ENCODE peak calls at places on chromosomes 11 and 22, in nine cellular contexts. One of them, this sample, is unnamed.

GRCh38 chr22:38513063-38513462 is 7.0 kb upstream of the DDX17 start:
- DNase-seq in cardiac muscle cell: no peak
- DNase-seq in endothelial cell: peak
- DNase-seq in spleen: peak
- DNase-seq in lower lobe of right lung: no peak
- DNase-seq in heart left ventricle: no peak
- DNase-seq in AG09319: no peak
- DNase-seq in chondrocyte: no peak
- DNase-seq in IMR-90: no peak
- DNase-seq in this sample: peak

GRCh38 chr11:65766535-65766934 is 14.2 kb downstream of the AP5B1 start:
- DNase-seq in cardiac muscle cell: peak
- DNase-seq in endothelial cell: no peak
- DNase-seq in spleen: no peak
- DNase-seq in lower lobe of right lung: no peak
- DNase-seq in heart left ventricle: no peak
- DNase-seq in AG09319: peak
- DNase-seq in chondrocyte: no peak
- DNase-seq in IMR-90: peak
- DNase-seq in this sample: no peak

GRCh38 chr22:49827307-49827852 is 293 bp downstream of the BRD1 start:
- DNase-seq in cardiac muscle cell: peak
- DNase-seq in endothelial cell: no peak
- DNase-seq in spleen: no peak
- DNase-seq in lower lobe of right lung: no peak
- DNase-seq in heart left ventricle: no peak
- DNase-seq in AG09319: no peak
- DNase-seq in chondrocyte: no peak
- DNase-seq in IMR-90: no peak
- DNase-seq in this sample: no peak

GRCh38 chr22:37482244-37482643 is 3.9 kb downstream of the MFNG start:
- DNase-seq in cardiac muscle cell: no peak
- DNase-seq in endothelial cell: no peak
- DNase-seq in spleen: peak
- DNase-seq in lower lobe of right lung: no peak
- DNase-seq in heart left ventricle: no peak
- DNase-seq in AG09319: no peak
- DNase-seq in chondrocyte: no peak
- DNase-seq in IMR-90: peak
- DNase-seq in this sample: no peak

GRCh38 chr11:74583024-74583624 is 9.3 kb upstream of the POLD3 start:
- DNase-seq in cardiac muscle cell: no peak
- DNase-seq in endothelial cell: no peak
- DNase-seq in spleen: no peak
- DNase-seq in lower lobe of right lung: no peak
- DNase-seq in heart left ventricle: no peak
- DNase-seq in AG09319: no peak
- DNase-seq in chondrocyte: no peak
- DNase-seq in IMR-90: no peak
- DNase-seq in this sample: no peak

GRCh38 chr11:10809373-10810199 is 860 bp upstream of the EIF4G2 start:
- DNase-seq in cardiac muscle cell: peak
- DNase-seq in endothelial cell: peak
- DNase-seq in spleen: peak
- DNase-seq in lower lobe of right lung: no peak
- DNase-seq in heart left ventricle: peak
- DNase-seq in AG09319: peak
- DNase-seq in chondrocyte: no peak
- DNase-seq in IMR-90: peak
- DNase-seq in this sample: peak

GRCh38 chr22:40743740-40744139 is 64.5 kb downstream of the MCHR1 start:
- DNase-seq in cardiac muscle cell: no peak
- DNase-seq in endothelial cell: no peak
- DNase-seq in spleen: no peak
- DNase-seq in lower lobe of right lung: no peak
- DNase-seq in heart left ventricle: no peak
- DNase-seq in AG09319: no peak
- DNase-seq in chondrocyte: no peak
- DNase-seq in IMR-90: no peak
- DNase-seq in this sample: no peak

GRCh38 chr11:110712643-110713468 is 619 bp upstream of the ARHGAP20 start:
- DNase-seq in cardiac muscle cell: peak
- DNase-seq in endothelial cell: peak
- DNase-seq in spleen: no peak
- DNase-seq in lower lobe of right lung: no peak
- DNase-seq in heart left ventricle: no peak
- DNase-seq in AG09319: no peak
- DNase-seq in chondrocyte: peak
- DNase-seq in IMR-90: peak
- DNase-seq in this sample: peak

GRCh38 chr11:99683933-99684332 is 663.2 kb downstream of the CNTN5 start:
- DNase-seq in cardiac muscle cell: no peak
- DNase-seq in endothelial cell: no peak
- DNase-seq in spleen: no peak
- DNase-seq in lower lobe of right lung: no peak
- DNase-seq in heart left ventricle: no peak
- DNase-seq in AG09319: no peak
- DNase-seq in chondrocyte: no peak
- DNase-seq in IMR-90: no peak
- DNase-seq in this sample: no peak

GRCh38 chr11:99682171-99682570 is 661.4 kb downstream of the CNTN5 start:
- DNase-seq in cardiac muscle cell: no peak
- DNase-seq in endothelial cell: no peak
- DNase-seq in spleen: no peak
- DNase-seq in lower lobe of right lung: no peak
- DNase-seq in heart left ventricle: no peak
- DNase-seq in AG09319: no peak
- DNase-seq in chondrocyte: no peak
- DNase-seq in IMR-90: no peak
- DNase-seq in this sample: no peak

GRCh38 chr11:99686838-99687237 is 666.1 kb downstream of the CNTN5 start:
- DNase-seq in cardiac muscle cell: no peak
- DNase-seq in endothelial cell: no peak
- DNase-seq in spleen: no peak
- DNase-seq in lower lobe of right lung: no peak
- DNase-seq in heart left ventricle: no peak
- DNase-seq in AG09319: no peak
- DNase-seq in chondrocyte: no peak
- DNase-seq in IMR-90: no peak
- DNase-seq in this sample: no peak

GRCh38 chr11:99682646-99683045 is 661.9 kb downstream of the CNTN5 start:
- DNase-seq in cardiac muscle cell: no peak
- DNase-seq in endothelial cell: no peak
- DNase-seq in spleen: no peak
- DNase-seq in lower lobe of right lung: no peak
- DNase-seq in heart left ventricle: no peak
- DNase-seq in AG09319: no peak
- DNase-seq in chondrocyte: no peak
- DNase-seq in IMR-90: no peak
- DNase-seq in this sample: no peak

DNA sequence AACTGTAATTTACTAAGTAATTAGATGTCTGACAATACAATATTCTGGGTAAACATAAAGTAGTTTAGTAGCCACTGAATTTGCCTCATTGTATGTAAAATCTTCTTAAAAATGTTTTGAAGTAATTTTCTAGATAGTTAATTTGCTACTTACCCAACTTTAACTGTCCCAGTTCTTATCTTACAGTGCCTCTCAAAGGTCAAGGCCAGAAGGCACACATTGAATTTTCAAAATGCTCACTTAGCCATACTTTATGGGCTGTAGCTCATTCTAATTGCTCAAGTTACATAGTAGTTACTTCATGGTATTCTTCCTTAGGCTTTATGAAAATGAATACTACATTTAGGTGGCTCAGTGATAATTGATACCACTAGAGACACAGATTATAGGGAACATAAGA is 666.6 kb downstream of the CNTN5 start:
- DNase-seq in cardiac muscle cell: peak
- DNase-seq in endothelial cell: no peak
- DNase-seq in spleen: no peak
- DNase-seq in lower lobe of right lung: no peak
- DNase-seq in heart left ventricle: no peak
- DNase-seq in AG09319: no peak
- DNase-seq in chondrocyte: no peak
- DNase-seq in IMR-90: no peak
- DNase-seq in this sample: no peak
- TF ChIP-seq CTCF in cardiac muscle cell: no peak
- TF ChIP-seq CTCF in endothelial cell: no peak
- TF ChIP-seq CTCF in spleen: no peak
- TF ChIP-seq CTCF in lower lobe of right lung: no peak
- TF ChIP-seq CTCF in heart left ventricle: no peak
- TF ChIP-seq CTCF in AG09319: no peak
- TF ChIP-seq CTCF in chondrocyte: peak
- TF ChIP-seq CTCF in IMR-90: peak
- TF ChIP-seq CTCF in this sample: peak

GRCh38 chr11:113317297-113317696 is 2.9 kb downstream of the TTC12 start:
- DNase-seq in cardiac muscle cell: no peak
- DNase-seq in endothelial cell: no peak
- DNase-seq in spleen: no peak
- DNase-seq in lower lobe of right lung: no peak
- DNase-seq in heart left ventricle: no peak
- DNase-seq in AG09319: no peak
- DNase-seq in chondrocyte: no peak
- DNase-seq in IMR-90: no peak
- DNase-seq in this sample: no peak

GRCh38 chr11:113316251-113316650 is 1.9 kb downstream of the TTC12 start:
- DNase-seq in cardiac muscle cell: no peak
- DNase-seq in endothelial cell: no peak
- DNase-seq in spleen: no peak
- DNase-seq in lower lobe of right lung: no peak
- DNase-seq in heart left ventricle: no peak
- DNase-seq in AG09319: no peak
- DNase-seq in chondrocyte: no peak
- DNase-seq in IMR-90: no peak
- DNase-seq in this sample: no peak

GRCh38 chr11:113322158-113322557 is 7.8 kb downstream of the TTC12 start:
- DNase-seq in cardiac muscle cell: no peak
- DNase-seq in endothelial cell: no peak
- DNase-seq in spleen: no peak
- DNase-seq in lower lobe of right lung: no peak
- DNase-seq in heart left ventricle: no peak
- DNase-seq in AG09319: no peak
- DNase-seq in chondrocyte: no peak
- DNase-seq in IMR-90: no peak
- DNase-seq in this sample: no peak

GRCh38 chr11:113314389-113315301 is at the start of gene TTC12:
- DNase-seq in cardiac muscle cell: peak
- DNase-seq in endothelial cell: peak
- DNase-seq in spleen: peak
- DNase-seq in lower lobe of right lung: peak
- DNase-seq in heart left ventricle: peak
- DNase-seq in AG09319: peak
- DNase-seq in chondrocyte: peak
- DNase-seq in IMR-90: peak
- DNase-seq in this sample: peak

DNA sequence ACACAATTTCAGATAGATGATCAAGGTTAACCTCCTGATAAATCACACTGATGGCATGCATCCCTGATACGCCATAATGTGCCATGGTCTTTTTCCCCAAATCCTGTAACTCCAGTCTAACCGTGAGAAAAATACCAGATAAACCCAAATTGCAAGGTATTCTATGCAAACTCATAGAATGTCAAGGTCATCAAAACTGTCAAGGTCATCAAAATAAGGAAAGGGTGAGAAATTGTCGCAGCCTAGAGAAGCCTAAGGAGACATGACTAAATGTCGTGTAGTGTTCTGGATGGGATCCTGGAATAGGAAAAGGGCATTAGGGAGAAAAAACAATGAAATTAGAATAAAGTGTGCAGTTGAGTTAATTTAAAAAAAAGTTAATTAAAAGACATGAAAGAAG is 4.7 kb downstream of the TTC12 start:
- DNase-seq in cardiac muscle cell: no peak
- DNase-seq in endothelial cell: no peak
- DNase-seq in spleen: no peak
- DNase-seq in lower lobe of right lung: no peak
- DNase-seq in heart left ventricle: no peak
- DNase-seq in AG09319: no peak
- DNase-seq in chondrocyte: no peak
- DNase-seq in IMR-90: no peak
- DNase-seq in this sample: no peak
- TF ChIP-seq CTCF in cardiac muscle cell: no peak
- TF ChIP-seq CTCF in endothelial cell: no peak
- TF ChIP-seq CTCF in spleen: no peak
- TF ChIP-seq CTCF in lower lobe of right lung: no peak
- TF ChIP-seq CTCF in heart left ventricle: no peak
- TF ChIP-seq CTCF in AG09319: no peak
- TF ChIP-seq CTCF in chondrocyte: no peak
- TF ChIP-seq CTCF in IMR-90: no peak
- TF ChIP-seq CTCF in this sample: no peak

DNA sequence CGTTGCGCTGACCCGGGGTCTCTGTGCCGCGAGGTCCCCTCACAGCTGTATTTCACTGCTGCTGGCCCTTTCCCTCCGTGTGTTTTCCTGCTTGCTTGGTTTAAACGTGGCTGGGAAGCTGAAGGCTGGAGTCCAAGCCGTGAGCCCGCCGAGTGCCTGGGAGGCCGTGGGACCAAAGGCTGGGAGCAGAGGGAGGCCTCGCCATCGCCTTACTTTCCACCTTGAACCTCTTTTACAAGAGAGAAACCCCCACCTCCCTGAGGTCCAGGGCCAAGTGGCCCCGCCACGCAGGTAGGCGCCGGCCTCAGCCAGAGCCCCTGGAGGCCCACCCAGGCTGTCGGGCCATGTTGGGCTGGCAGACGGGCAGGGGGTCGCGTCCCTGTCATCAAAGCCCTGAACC is 411.6 kb downstream of the TBC1D22A start:
- DNase-seq in cardiac muscle cell: no peak
- DNase-seq in endothelial cell: no peak
- DNase-seq in spleen: peak
- DNase-seq in lower lobe of right lung: peak
- DNase-seq in heart left ventricle: peak
- DNase-seq in AG09319: no peak
- DNase-seq in chondrocyte: peak
- DNase-seq in IMR-90: no peak
- DNase-seq in this sample: peak
- TF ChIP-seq CTCF in cardiac muscle cell: no peak
- TF ChIP-seq CTCF in endothelial cell: no peak
- TF ChIP-seq CTCF in spleen: no peak
- TF ChIP-seq CTCF in lower lobe of right lung: no peak
- TF ChIP-seq CTCF in heart left ventricle: no peak
- TF ChIP-seq CTCF in AG09319: no peak
- TF ChIP-seq CTCF in chondrocyte: no peak
- TF ChIP-seq CTCF in IMR-90: no peak
- TF ChIP-seq CTCF in this sample: no peak

DNA sequence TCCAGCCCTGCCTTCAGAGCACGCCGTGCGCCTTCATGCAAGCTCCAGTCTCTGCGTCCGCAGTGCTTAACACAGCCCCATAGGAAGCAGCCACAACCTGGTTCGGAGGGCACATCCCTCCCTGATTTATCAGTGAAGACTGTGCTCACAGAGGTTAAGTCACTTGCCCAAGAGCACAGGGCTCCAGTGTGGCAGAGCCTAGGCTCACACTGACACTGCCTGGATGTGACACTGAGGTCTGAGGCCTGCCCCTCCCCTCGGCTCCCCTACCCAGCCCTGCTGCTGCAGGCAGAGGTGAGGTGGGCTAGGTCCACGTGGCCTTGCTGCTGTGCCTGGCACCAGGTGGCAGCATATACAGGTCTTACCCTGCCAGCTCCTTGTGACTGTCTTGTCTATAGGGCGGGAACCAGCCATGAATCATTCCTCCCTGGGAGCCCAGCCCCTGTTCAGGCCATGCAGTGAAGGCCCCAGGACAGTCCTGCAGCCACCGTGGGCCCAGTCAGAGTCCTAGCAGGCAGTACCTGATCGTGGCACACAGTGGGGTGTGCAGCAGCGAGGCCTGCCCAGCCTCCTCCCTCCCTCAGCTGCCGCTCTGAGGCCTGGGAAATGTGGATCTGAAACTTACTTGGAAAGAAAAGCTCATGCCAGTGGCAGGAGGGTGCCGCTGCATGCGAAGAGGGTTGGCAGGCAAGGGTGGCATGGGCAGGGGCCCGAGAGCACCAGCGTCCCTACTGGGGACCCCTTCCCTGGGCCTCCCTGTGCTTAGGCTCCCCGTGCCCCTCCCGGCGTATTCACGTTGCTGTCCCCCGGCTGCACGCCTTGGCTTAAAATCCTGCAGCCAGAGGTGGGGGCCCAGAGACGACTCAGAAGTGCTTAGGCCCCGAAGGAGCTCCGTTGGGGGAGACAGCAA is 1.2 kb upstream of the CERK start:
- DNase-seq in cardiac muscle cell: peak
- DNase-seq in endothelial cell: no peak
- DNase-seq in spleen: no peak
- DNase-seq in lower lobe of right lung: no peak
- DNase-seq in heart left ventricle: peak
- DNase-seq in AG09319: no peak
- DNase-seq in chondrocyte: no peak
- DNase-seq in IMR-90: peak
- DNase-seq in this sample: no peak
- TF ChIP-seq CTCF in cardiac muscle cell: no peak
- TF ChIP-seq CTCF in endothelial cell: no peak
- TF ChIP-seq CTCF in spleen: peak
- TF ChIP-seq CTCF in lower lobe of right lung: no peak
- TF ChIP-seq CTCF in heart left ventricle: no peak
- TF ChIP-seq CTCF in AG09319: peak
- TF ChIP-seq CTCF in chondrocyte: peak
- TF ChIP-seq CTCF in IMR-90: peak
- TF ChIP-seq CTCF in this sample: peak

This sample was measured in right lobe of liver.